ENCODE peak calls at places on chromosomes 16 and 17, in five cellular contexts. One of them, this sample, is unnamed.

GRCh38 chr16:16062023-16062932 is 112.9 kb downstream of the ABCC1 start:
- DNase-seq in memory B cell: no peak
- DNase-seq in dorsolateral prefrontal cortex: no peak
- DNase-seq in NCI-H526 treated with DMSO at 0.1 percent for 48 hours: no peak
- DNase-seq in stimulated activated CD4-positive, alpha-beta T cell treated with anti-CD3 and anti-CD28 coated beads, Interleukin-1b, Interleukin-23, amount 100 ng/mL, for 1 hour: no peak
- DNase-seq in this sample: no peak

GRCh38 chr16:8795096-8795495 is 2.3 kb downstream of the TMEM186 start:
- DNase-seq in memory B cell: no peak
- DNase-seq in dorsolateral prefrontal cortex: no peak
- DNase-seq in NCI-H526 treated with DMSO at 0.1 percent for 48 hours: no peak
- DNase-seq in stimulated activated CD4-positive, alpha-beta T cell treated with anti-CD3 and anti-CD28 coated beads, Interleukin-1b, Interleukin-23, amount 100 ng/mL, for 1 hour: no peak
- DNase-seq in this sample: no peak

GRCh38 chr16:72021043-72021442 is 12.5 kb downstream of the DHODH start:
- DNase-seq in memory B cell: no peak
- DNase-seq in dorsolateral prefrontal cortex: no peak
- DNase-seq in NCI-H526 treated with DMSO at 0.1 percent for 48 hours: no peak
- DNase-seq in stimulated activated CD4-positive, alpha-beta T cell treated with anti-CD3 and anti-CD28 coated beads, Interleukin-1b, Interleukin-23, amount 100 ng/mL, for 1 hour: no peak
- DNase-seq in this sample: no peak

GRCh38 chr17:82399030-82399429 is 19.1 kb upstream of the HEXD start:
- DNase-seq in memory B cell: no peak
- DNase-seq in dorsolateral prefrontal cortex: peak
- DNase-seq in NCI-H526 treated with DMSO at 0.1 percent for 48 hours: no peak
- DNase-seq in stimulated activated CD4-positive, alpha-beta T cell treated with anti-CD3 and anti-CD28 coated beads, Interleukin-1b, Interleukin-23, amount 100 ng/mL, for 1 hour: no peak
- DNase-seq in this sample: peak

GRCh38 chr17:21286066-21286770 is 1.7 kb downstream of the MAP2K3 start:
- DNase-seq in memory B cell: no peak
- DNase-seq in dorsolateral prefrontal cortex: no peak
- DNase-seq in NCI-H526 treated with DMSO at 0.1 percent for 48 hours: no peak
- DNase-seq in stimulated activated CD4-positive, alpha-beta T cell treated with anti-CD3 and anti-CD28 coated beads, Interleukin-1b, Interleukin-23, amount 100 ng/mL, for 1 hour: no peak
- DNase-seq in this sample: peak

GRCh38 chr16:29779474-29779873 is 1.4 kb downstream of the ZG16 start:
- DNase-seq in memory B cell: no peak
- DNase-seq in dorsolateral prefrontal cortex: no peak
- DNase-seq in NCI-H526 treated with DMSO at 0.1 percent for 48 hours: no peak
- DNase-seq in stimulated activated CD4-positive, alpha-beta T cell treated with anti-CD3 and anti-CD28 coated beads, Interleukin-1b, Interleukin-23, amount 100 ng/mL, for 1 hour: no peak
- DNase-seq in this sample: no peak

GRCh38 chr17:40980594-40980993 is 3.5 kb downstream of the KRT40 start:
- DNase-seq in memory B cell: no peak
- DNase-seq in dorsolateral prefrontal cortex: peak
- DNase-seq in NCI-H526 treated with DMSO at 0.1 percent for 48 hours: no peak
- DNase-seq in stimulated activated CD4-positive, alpha-beta T cell treated with anti-CD3 and anti-CD28 coated beads, Interleukin-1b, Interleukin-23, amount 100 ng/mL, for 1 hour: no peak
- DNase-seq in this sample: no peak

GRCh38 chr16:14529010-14529669 is 100.9 kb downstream of the PARN start:
- DNase-seq in memory B cell: peak
- DNase-seq in dorsolateral prefrontal cortex: peak
- DNase-seq in NCI-H526 treated with DMSO at 0.1 percent for 48 hours: peak
- DNase-seq in stimulated activated CD4-positive, alpha-beta T cell treated with anti-CD3 and anti-CD28 coated beads, Interleukin-1b, Interleukin-23, amount 100 ng/mL, for 1 hour: no peak
- DNase-seq in this sample: peak

GRCh38 chr17:6555331-6556120 is 829 bp downstream of the PITPNM3 start:
- DNase-seq in memory B cell: peak
- DNase-seq in dorsolateral prefrontal cortex: peak
- DNase-seq in NCI-H526 treated with DMSO at 0.1 percent for 48 hours: no peak
- DNase-seq in stimulated activated CD4-positive, alpha-beta T cell treated with anti-CD3 and anti-CD28 coated beads, Interleukin-1b, Interleukin-23, amount 100 ng/mL, for 1 hour: no peak
- DNase-seq in this sample: peak

GRCh38 chr16:79537584-79537983 is 63.0 kb downstream of the MAF start:
- DNase-seq in memory B cell: no peak
- DNase-seq in dorsolateral prefrontal cortex: no peak
- DNase-seq in NCI-H526 treated with DMSO at 0.1 percent for 48 hours: no peak
- DNase-seq in stimulated activated CD4-positive, alpha-beta T cell treated with anti-CD3 and anti-CD28 coated beads, Interleukin-1b, Interleukin-23, amount 100 ng/mL, for 1 hour: no peak
- DNase-seq in this sample: no peak

GRCh38 chr17:46878055-46878454 is 26.7 kb downstream of the WNT9B start:
- DNase-seq in memory B cell: no peak
- DNase-seq in dorsolateral prefrontal cortex: no peak
- DNase-seq in NCI-H526 treated with DMSO at 0.1 percent for 48 hours: no peak
- DNase-seq in stimulated activated CD4-positive, alpha-beta T cell treated with anti-CD3 and anti-CD28 coated beads, Interleukin-1b, Interleukin-23, amount 100 ng/mL, for 1 hour: no peak
- DNase-seq in this sample: no peak

GRCh38 chr16:21260870-21261791 is 17.0 kb downstream of the CRYM start:
- DNase-seq in memory B cell: no peak
- DNase-seq in dorsolateral prefrontal cortex: no peak
- DNase-seq in NCI-H526 treated with DMSO at 0.1 percent for 48 hours: no peak
- DNase-seq in stimulated activated CD4-positive, alpha-beta T cell treated with anti-CD3 and anti-CD28 coated beads, Interleukin-1b, Interleukin-23, amount 100 ng/mL, for 1 hour: no peak
- DNase-seq in this sample: no peak

GRCh38 chr16:11208916-11209665 is 46.9 kb downstream of the SOCS1 start:
- DNase-seq in memory B cell: no peak
- DNase-seq in dorsolateral prefrontal cortex: no peak
- DNase-seq in NCI-H526 treated with DMSO at 0.1 percent for 48 hours: no peak
- DNase-seq in stimulated activated CD4-positive, alpha-beta T cell treated with anti-CD3 and anti-CD28 coated beads, Interleukin-1b, Interleukin-23, amount 100 ng/mL, for 1 hour: no peak
- DNase-seq in this sample: no peak

GRCh38 chr16:68371706-68372380 is 61.0 kb downstream of the PRMT7 start:
- DNase-seq in memory B cell: no peak
- DNase-seq in dorsolateral prefrontal cortex: no peak
- DNase-seq in NCI-H526 treated with DMSO at 0.1 percent for 48 hours: no peak
- DNase-seq in stimulated activated CD4-positive, alpha-beta T cell treated with anti-CD3 and anti-CD28 coated beads, Interleukin-1b, Interleukin-23, amount 100 ng/mL, for 1 hour: no peak
- DNase-seq in this sample: no peak

GRCh38 chr17:39674702-39675389 is 6.6 kb downstream of the PNMT start:
- DNase-seq in memory B cell: no peak
- DNase-seq in dorsolateral prefrontal cortex: no peak
- DNase-seq in NCI-H526 treated with DMSO at 0.1 percent for 48 hours: no peak
- DNase-seq in stimulated activated CD4-positive, alpha-beta T cell treated with anti-CD3 and anti-CD28 coated beads, Interleukin-1b, Interleukin-23, amount 100 ng/mL, for 1 hour: no peak
- DNase-seq in this sample: no peak

GRCh38 chr17:41894791-41895331 is 23.9 kb downstream of the ACLY start:
- DNase-seq in memory B cell: no peak
- DNase-seq in dorsolateral prefrontal cortex: no peak
- DNase-seq in NCI-H526 treated with DMSO at 0.1 percent for 48 hours: no peak
- DNase-seq in stimulated activated CD4-positive, alpha-beta T cell treated with anti-CD3 and anti-CD28 coated beads, Interleukin-1b, Interleukin-23, amount 100 ng/mL, for 1 hour: no peak
- DNase-seq in this sample: no peak

GRCh38 chr17:77516902-77517301 is 376.1 kb downstream of the SEC14L1 start:
- DNase-seq in memory B cell: no peak
- DNase-seq in dorsolateral prefrontal cortex: no peak
- DNase-seq in NCI-H526 treated with DMSO at 0.1 percent for 48 hours: no peak
- DNase-seq in stimulated activated CD4-positive, alpha-beta T cell treated with anti-CD3 and anti-CD28 coated beads, Interleukin-1b, Interleukin-23, amount 100 ng/mL, for 1 hour: no peak
- DNase-seq in this sample: no peak

GRCh38 chr17:35973333-35974260 is 7.7 kb downstream of the CCL16 start:
- DNase-seq in memory B cell: no peak
- DNase-seq in dorsolateral prefrontal cortex: no peak
- DNase-seq in NCI-H526 treated with DMSO at 0.1 percent for 48 hours: no peak
- DNase-seq in stimulated activated CD4-positive, alpha-beta T cell treated with anti-CD3 and anti-CD28 coated beads, Interleukin-1b, Interleukin-23, amount 100 ng/mL, for 1 hour: no peak
- DNase-seq in this sample: no peak

GRCh38 chr17:4515501-4515900 is 16.8 kb downstream of the SPNS2 start:
- DNase-seq in memory B cell: no peak
- DNase-seq in dorsolateral prefrontal cortex: no peak
- DNase-seq in NCI-H526 treated with DMSO at 0.1 percent for 48 hours: no peak
- DNase-seq in stimulated activated CD4-positive, alpha-beta T cell treated with anti-CD3 and anti-CD28 coated beads, Interleukin-1b, Interleukin-23, amount 100 ng/mL, for 1 hour: no peak
- DNase-seq in this sample: no peak

GRCh38 chr17:3907483-3908216 is 8.6 kb downstream of the P2RX1 start:
- DNase-seq in memory B cell: no peak
- DNase-seq in dorsolateral prefrontal cortex: no peak
- DNase-seq in NCI-H526 treated with DMSO at 0.1 percent for 48 hours: no peak
- DNase-seq in stimulated activated CD4-positive, alpha-beta T cell treated with anti-CD3 and anti-CD28 coated beads, Interleukin-1b, Interleukin-23, amount 100 ng/mL, for 1 hour: no peak
- DNase-seq in this sample: no peak

GRCh38 chr16:56636616-56637413 is 1.7 kb upstream of the MT1A start:
- DNase-seq in memory B cell: no peak
- DNase-seq in dorsolateral prefrontal cortex: no peak
- DNase-seq in NCI-H526 treated with DMSO at 0.1 percent for 48 hours: no peak
- DNase-seq in stimulated activated CD4-positive, alpha-beta T cell treated with anti-CD3 and anti-CD28 coated beads, Interleukin-1b, Interleukin-23, amount 100 ng/mL, for 1 hour: no peak
- DNase-seq in this sample: no peak

GRCh38 chr16:66623755-66624154 is 19.3 kb downstream of the CMTM3 start:
- DNase-seq in memory B cell: no peak
- DNase-seq in dorsolateral prefrontal cortex: no peak
- DNase-seq in NCI-H526 treated with DMSO at 0.1 percent for 48 hours: no peak
- DNase-seq in stimulated activated CD4-positive, alpha-beta T cell treated with anti-CD3 and anti-CD28 coated beads, Interleukin-1b, Interleukin-23, amount 100 ng/mL, for 1 hour: no peak
- DNase-seq in this sample: no peak

GRCh38 chr17:73703216-73703615 is 59.0 kb upstream of the SDK2 start:
- DNase-seq in memory B cell: no peak
- DNase-seq in dorsolateral prefrontal cortex: no peak
- DNase-seq in NCI-H526 treated with DMSO at 0.1 percent for 48 hours: no peak
- DNase-seq in stimulated activated CD4-positive, alpha-beta T cell treated with anti-CD3 and anti-CD28 coated beads, Interleukin-1b, Interleukin-23, amount 100 ng/mL, for 1 hour: no peak
- DNase-seq in this sample: no peak

GRCh38 chr16:48892884-48893283 is 282.9 kb upstream of the N4BP1 start:
- DNase-seq in memory B cell: no peak
- DNase-seq in dorsolateral prefrontal cortex: no peak
- DNase-seq in NCI-H526 treated with DMSO at 0.1 percent for 48 hours: no peak
- DNase-seq in stimulated activated CD4-positive, alpha-beta T cell treated with anti-CD3 and anti-CD28 coated beads, Interleukin-1b, Interleukin-23, amount 100 ng/mL, for 1 hour: no peak
- DNase-seq in this sample: no peak

GRCh38 chr16:86899757-86900156 is 321.4 kb downstream of the FOXL1 start:
- DNase-seq in memory B cell: no peak
- DNase-seq in dorsolateral prefrontal cortex: no peak
- DNase-seq in NCI-H526 treated with DMSO at 0.1 percent for 48 hours: no peak
- DNase-seq in stimulated activated CD4-positive, alpha-beta T cell treated with anti-CD3 and anti-CD28 coated beads, Interleukin-1b, Interleukin-23, amount 100 ng/mL, for 1 hour: no peak
- DNase-seq in this sample: no peak

GRCh38 chr17:2055494-2056220 is 754 bp downstream of the HIC1 start:
- DNase-seq in memory B cell: peak
- DNase-seq in dorsolateral prefrontal cortex: no peak
- DNase-seq in NCI-H526 treated with DMSO at 0.1 percent for 48 hours: no peak
- DNase-seq in stimulated activated CD4-positive, alpha-beta T cell treated with anti-CD3 and anti-CD28 coated beads, Interleukin-1b, Interleukin-23, amount 100 ng/mL, for 1 hour: no peak
- DNase-seq in this sample: no peak

GRCh38 chr16:61829631-61830030 is 206.6 kb downstream of the CDH8 start:
- DNase-seq in memory B cell: no peak
- DNase-seq in dorsolateral prefrontal cortex: no peak
- DNase-seq in NCI-H526 treated with DMSO at 0.1 percent for 48 hours: no peak
- DNase-seq in stimulated activated CD4-positive, alpha-beta T cell treated with anti-CD3 and anti-CD28 coated beads, Interleukin-1b, Interleukin-23, amount 100 ng/mL, for 1 hour: no peak
- DNase-seq in this sample: no peak

GRCh38 chr17:79034931-79035485 is 11.0 kb downstream of the C1QTNF1 start:
- DNase-seq in memory B cell: no peak
- DNase-seq in dorsolateral prefrontal cortex: no peak
- DNase-seq in NCI-H526 treated with DMSO at 0.1 percent for 48 hours: no peak
- DNase-seq in stimulated activated CD4-positive, alpha-beta T cell treated with anti-CD3 and anti-CD28 coated beads, Interleukin-1b, Interleukin-23, amount 100 ng/mL, for 1 hour: no peak
- DNase-seq in this sample: no peak

GRCh38 chr17:28495626-28496025 is 10.5 kb upstream of the FOXN1 start:
- DNase-seq in memory B cell: no peak
- DNase-seq in dorsolateral prefrontal cortex: no peak
- DNase-seq in NCI-H526 treated with DMSO at 0.1 percent for 48 hours: no peak
- DNase-seq in stimulated activated CD4-positive, alpha-beta T cell treated with anti-CD3 and anti-CD28 coated beads, Interleukin-1b, Interleukin-23, amount 100 ng/mL, for 1 hour: no peak
- DNase-seq in this sample: no peak

GRCh38 chr17:39636587-39636926 is 387 bp upstream of the STARD3 start:
- DNase-seq in memory B cell: no peak
- DNase-seq in dorsolateral prefrontal cortex: no peak
- DNase-seq in NCI-H526 treated with DMSO at 0.1 percent for 48 hours: no peak
- DNase-seq in stimulated activated CD4-positive, alpha-beta T cell treated with anti-CD3 and anti-CD28 coated beads, Interleukin-1b, Interleukin-23, amount 100 ng/mL, for 1 hour: no peak
- DNase-seq in this sample: no peak

GRCh38 chr17:15944720-15945492 is at the start of gene ADORA2B:
- DNase-seq in memory B cell: peak
- DNase-seq in dorsolateral prefrontal cortex: no peak
- DNase-seq in NCI-H526 treated with DMSO at 0.1 percent for 48 hours: peak
- DNase-seq in stimulated activated CD4-positive, alpha-beta T cell treated with anti-CD3 and anti-CD28 coated beads, Interleukin-1b, Interleukin-23, amount 100 ng/mL, for 1 hour: no peak
- DNase-seq in this sample: no peak